ENCODE peak calls at places on chromosomes 4 and X, in six cellular contexts. M is colonic mucosa, W is hepatocyte, E is tibial artery, K is IMR-90, R is OCI-LY7. Z is an unnamed sample.
A peak's percentile ranks its signal among the peaks of the same experiment; 100 is the strongest.

GRCh38 chrX:71871367-71871766 is 39.3 kb upstream of the NHSL2 start:
- DNase-seq in M (no peak), W (no peak), E (no peak), K (peak; percentile 31), R (no peak), Z (no peak)

GRCh38 chrX:104335765-104336164 is 81.0 kb upstream of the ESX1 start:
- DNase-seq in M (no peak), W (no peak), E (no peak), K (peak; percentile 90), R (no peak), Z (no peak)

GRCh38 chrX:32778965-32779364 is 432.4 kb downstream of the DMD start:
- DNase-seq in M (no peak), W (no peak), E (no peak), K (no peak), R (no peak), Z (no peak)

GRCh38 chr4:138269175-138269574 is 27.0 kb upstream of the SLC7A11 start:
- DNase-seq in M (no peak), W (no peak), E (no peak), K (peak; percentile 46), R (no peak), Z (no peak)

GRCh38 chrX:33188286-33188685 is 23.1 kb downstream of the DMD start:
- DNase-seq in M (no peak), W (no peak), E (no peak), K (no peak), R (no peak), Z (no peak)

GRCh38 chrX:69284491-69284890 is 119.2 kb upstream of the PJA1 start:
- DNase-seq in M (no peak), W (no peak), E (no peak), K (no peak), R (no peak), Z (no peak)

GRCh38 chr4:153488719-153489384 is 22.7 kb downstream of the TMEM131L start:
- DNase-seq in M (no peak), W (no peak), E (peak; percentile 50), K (no peak), R (no peak), Z (no peak)

GRCh38 chrX:21853578-21853977 is 2.2 kb upstream of the YY2 start:
- DNase-seq in M (no peak), W (no peak), E (no peak), K (no peak), R (no peak), Z (no peak)

GRCh38 chr4:15331930-15332329 is 95.9 kb upstream of the C1QTNF7 start:
- DNase-seq in M (no peak), W (peak; percentile 30), E (no peak), K (no peak), R (no peak), Z (no peak)

GRCh38 chr4:123288309-123289025 is 108.1 kb upstream of the SPRY1 start:
- DNase-seq in M (no peak), W (no peak), E (no peak), K (no peak), R (peak; percentile 27), Z (no peak)

GRCh38 chrX:10722804-10723364 is 102.5 kb upstream of the MID1 start:
- DNase-seq in M (peak; percentile 67), W (peak; percentile 66), E (peak; percentile 63), K (peak; percentile 67), R (peak; percentile 21), Z (peak; percentile 28)

GRCh38 chrX:38095971-38096529 is 89.7 kb downstream of the SYTL5 start:
- DNase-seq in M (no peak), W (no peak), E (no peak), K (peak; percentile 58), R (no peak), Z (no peak)

GRCh38 chrX:77505227-77505626 is 58.0 kb downstream of the FGF16 start:
- DNase-seq in M (no peak), W (no peak), E (no peak), K (peak; percentile 69), R (peak; percentile 11), Z (no peak)

GRCh38 chr4:147933316-147933715 is 201.4 kb downstream of the ARHGAP10 start:
- DNase-seq in M (no peak), W (no peak), E (no peak), K (peak; percentile 59), R (peak; percentile 2), Z (no peak)

GRCh38 chrX:24777660-24778059 is 83.9 kb downstream of the POLA1 start:
- DNase-seq in M (no peak), W (no peak), E (no peak), K (no peak), R (peak; percentile 76), Z (peak; percentile 38)

GRCh38 chrX:24395775-24396174 is 35.3 kb downstream of the SUPT20HL1 start:
- DNase-seq in M (peak; percentile 53), W (peak; percentile 88), E (no peak), K (peak; percentile 82), R (peak; percentile 60), Z (peak; percentile 69)

GRCh38 chrX:81414630-81415029 is 212.7 kb downstream of the SH3BGRL start:
- DNase-seq in M (no peak), W (no peak), E (no peak), K (no peak), R (no peak), Z (no peak)

GRCh38 chr4:89640620-89641366 is 196.2 kb downstream of the SNCA start:
- DNase-seq in M (peak; percentile 50), W (peak; percentile 87), E (no peak), K (peak; percentile 49), R (no peak), Z (peak; percentile 70)

GRCh38 chr4:6272863-6273660 is 3.4 kb downstream of the WFS1 start:
- DNase-seq in M (no peak), W (peak; percentile 63), E (no peak), K (peak; percentile 88), R (no peak), Z (no peak)

GRCh38 chr4:84319124-84319523 is 180.0 kb downstream of the NKX6-1 start:
- DNase-seq in M (peak; percentile 24), W (no peak), E (peak; percentile 34), K (peak; percentile 1), R (no peak), Z (no peak)

GRCh38 chr4:11487876-11488545 is 59.3 kb upstream of the HS3ST1 start:
- DNase-seq in M (no peak), W (peak; percentile 24), E (no peak), K (no peak), R (no peak), Z (peak; percentile 60)

GRCh38 chrX:118823263-118824172 is at the start of gene ZCCHC12:
- DNase-seq in M (no peak), W (peak; percentile 65), E (no peak), K (peak; percentile 37), R (no peak), Z (no peak)
- H3K4me3 ChIP-seq in M (peak within 1 kb of the TSS; percentile 17), W (no peak within 1 kb of the TSS), E (peak within 1 kb of the TSS; percentile 33), K (no peak within 1 kb of the TSS), R (no peak within 1 kb of the TSS), Z (no peak within 1 kb of the TSS)

DNA sequence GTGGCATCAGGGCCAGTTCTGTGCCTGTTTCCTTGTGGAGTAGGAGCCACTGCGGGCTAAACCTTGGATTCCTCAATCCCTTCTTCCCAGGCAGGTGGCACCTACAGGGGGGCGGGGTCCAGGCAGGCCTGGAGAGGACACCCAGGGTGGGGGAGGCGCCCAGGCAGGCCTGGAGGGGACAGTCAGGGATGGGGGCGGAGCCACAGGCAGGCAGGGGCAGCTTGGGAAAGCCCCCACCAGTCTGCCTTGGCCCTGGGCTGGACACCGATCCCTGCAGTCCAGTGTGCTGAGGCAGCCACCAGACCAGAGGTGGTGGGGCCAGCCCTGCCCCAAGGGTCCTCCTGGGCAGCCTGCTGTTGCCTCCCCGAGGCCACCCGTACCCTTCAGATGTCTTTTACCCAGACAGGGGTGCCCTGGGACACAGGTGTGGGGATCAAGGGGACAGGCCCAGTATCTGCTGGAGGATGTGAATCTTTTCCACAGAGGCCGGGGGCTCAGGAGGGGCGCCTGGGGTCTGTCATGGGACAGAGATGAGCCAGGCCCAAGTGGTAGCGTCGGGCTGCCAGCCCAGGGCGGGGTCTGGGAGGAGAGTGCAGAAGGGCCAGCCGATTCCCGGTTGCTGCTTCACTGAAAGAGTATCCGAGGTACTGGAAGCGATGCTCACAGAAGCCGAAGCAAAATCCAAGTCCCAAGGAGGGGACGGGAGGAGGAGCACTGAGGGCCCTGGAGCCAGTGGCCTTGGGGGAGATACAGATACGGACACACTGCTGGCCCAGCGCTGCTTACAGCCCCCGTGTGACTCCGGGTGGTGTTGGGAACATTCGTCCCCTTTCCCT is 34.5 kb downstream of the LRPAP1 start:
- DNase-seq in M (no peak), W (no peak), E (no peak), K (no peak), R (no peak), Z (no peak)
- H3K4me1 ChIP-seq in M (no peaks in the 10 kb centered on the region), W (peaks cover 10% of the 10 kb centered on the region), E (no peaks in the 10 kb centered on the region), K (no peaks in the 10 kb centered on the region), R (no peaks in the 10 kb centered on the region), Z (no peaks in the 10 kb centered on the region)

GRCh38 chr4:2241410-2242353 is at the start of the genes HAUS3 and POLN:
- DNase-seq in M (peak; percentile 99), W (peak; percentile 99), E (peak; percentile 97), K (peak; percentile 96), R (peak; percentile 98), Z (peak; percentile 99)

GRCh38 chr4:2241003-2241402 is 918 bp downstream of the HAUS3 start:
- DNase-seq in M (no peak), W (no peak), E (no peak), K (no peak), R (no peak), Z (peak; percentile 29)

DNA sequence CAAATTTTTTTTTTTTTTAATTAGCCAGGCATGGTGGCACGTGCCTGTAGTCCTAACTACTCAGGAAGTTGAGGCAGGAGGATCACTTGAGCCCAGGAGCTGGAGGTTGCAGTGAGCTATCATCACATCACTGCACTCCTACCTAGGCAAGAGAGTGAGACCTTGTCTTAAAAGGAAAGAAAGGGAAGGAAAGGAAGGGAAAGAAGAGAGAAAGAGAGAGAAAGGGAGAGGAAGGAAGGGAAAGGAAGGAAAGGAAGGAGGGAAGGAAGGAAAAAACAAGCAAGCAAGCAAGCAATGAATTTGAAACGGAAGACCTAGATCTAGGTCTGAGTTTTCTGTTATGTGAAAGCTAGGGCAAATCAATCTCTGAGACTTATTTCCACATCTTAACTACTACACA is 4.7 kb downstream of the HAUS3 start:
- DNase-seq in M (no peak), W (no peak), E (no peak), K (no peak), R (no peak), Z (no peak)
- H3K4me3 ChIP-seq in M (no peak overlapping the region), W (no peak overlapping the region), E (no peak overlapping the region), K (no peak overlapping the region), R (no peak overlapping the region), Z (no peak overlapping the region)

GRCh38 chr4:38673109-38673978 is 9.3 kb downstream of the KLF3 start:
- DNase-seq in M (peak; percentile 96), W (peak; percentile 70), E (no peak), K (no peak), R (no peak), Z (peak; percentile 98)
- H3K4me1 ChIP-seq in M (peaks cover 32% of the 10 kb centered on the region), W (peaks cover 81% of the 10 kb centered on the region), E (peaks cover 4% of the 10 kb centered on the region), K (peaks cover 44% of the 10 kb centered on the region), R (peaks cover 4% of the 10 kb centered on the region), Z (peaks cover 4% of the 10 kb centered on the region)

DNA sequence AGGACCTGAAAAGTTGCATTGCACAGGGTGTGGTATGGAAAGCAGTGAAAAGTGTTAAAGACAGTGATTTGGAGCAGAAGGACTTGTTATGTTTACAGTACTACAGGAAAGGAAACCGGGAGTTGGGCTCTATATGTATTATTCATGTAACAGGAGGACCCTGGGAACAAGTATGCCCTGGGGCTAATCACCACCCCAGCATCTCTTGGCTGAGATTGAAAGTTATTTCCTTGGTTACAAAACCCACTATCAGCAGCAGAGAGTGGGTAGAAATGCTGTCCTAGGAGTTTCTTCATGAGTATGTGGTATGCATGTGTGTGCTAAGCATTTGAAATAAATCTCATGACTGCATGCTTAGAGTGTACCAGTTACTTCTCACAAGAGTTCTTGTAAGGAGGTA is 46.9 kb downstream of the STK32B start:
- DNase-seq in M (no peak), W (no peak), E (no peak), K (peak; percentile 41), R (no peak), Z (no peak)
- H3K4me3 ChIP-seq in M (no peak overlapping the region), W (no peak overlapping the region), E (no peak overlapping the region), K (no peak overlapping the region), R (no peak overlapping the region), Z (no peak overlapping the region)

Z was measured in small intestine.